ENCODE peak calls at places on chromosomes 6 and 20, in seven cellular contexts. Y is GM04503, T is Right ventricle myocardium superior, S is fibroblast of mammary gland, D is GM23338, C is G401, Q is adrenal gland. F is an unnamed sample.

GRCh38 chr6:33578588-33579011 is 1.5 kb downstream of the BAK1 start:
- DNase-seq in S (no peak), Y (no peak), Q (peak; percentile 54), C (no peak), D (no peak), T (peak; percentile 34), F (no peak)

GRCh38 chr20:32336918-32337347 is 21.2 kb upstream of the ASXL1 start:
- DNase-seq in Y (no peak), T (no peak), S (peak; percentile 60), Q (no peak), D (peak; percentile 75), C (peak; percentile 45), F (peak; percentile 28)

GRCh38 chr6:40426341-40427066 is 160.7 kb downstream of the LRFN2 start:
- DNase-seq in T (no peak), C (peak; percentile 74), S (no peak), Y (no peak), D (no peak), Q (no peak), F (no peak)

GRCh38 chr20:37804584-37805566 is 98.1 kb upstream of the VSTM2L start:
- DNase-seq in T (no peak), C (no peak), D (no peak), Q (peak; percentile 62), Y (no peak), S (no peak), F (no peak)

GRCh38 chr6:68572525-68572924 is 62.6 kb upstream of the ADGRB3 start:
- DNase-seq in T (no peak), Q (no peak), S (peak; percentile 12), C (no peak), D (peak; percentile 88), Y (no peak), F (peak; percentile 67)

GRCh38 chr6:129705212-129705611 is 4.8 kb downstream of the ARHGAP18 start:
- DNase-seq in Q (no peak), C (no peak), D (no peak), S (no peak), T (no peak), Y (no peak), F (no peak)

GRCh38 chr6:113953346-113953745 is 17.6 kb downstream of the HDAC2 start:
- DNase-seq in S (peak; percentile 12), D (no peak), Q (no peak), Y (no peak), T (no peak), C (no peak), F (no peak)

GRCh38 chr6:114033606-114034005 is 62.7 kb upstream of the HDAC2 start:
- DNase-seq in C (no peak), D (no peak), Y (no peak), S (no peak), T (no peak), Q (no peak), F (no peak)

GRCh38 chr20:19757487-19757972 is 528 bp upstream of the RIN2 start:
- DNase-seq in D (peak; percentile 79), C (no peak), S (peak; percentile 64), Y (no peak), Q (peak; percentile 91), T (peak; percentile 94), F (peak; percentile 83)

GRCh38 chr6:129726650-129727049 is 16.7 kb upstream of the ARHGAP18 start:
- DNase-seq in T (no peak), Q (no peak), Y (no peak), S (no peak), C (no peak), D (no peak), F (no peak)

GRCh38 chr6:17473554-17473953 is 80.2 kb downstream of the CAP2 start:
- DNase-seq in D (no peak), Q (no peak), T (no peak), S (no peak), Y (no peak), C (no peak), F (no peak)

GRCh38 chr6:62612526-62612925 is 326.5 kb upstream of the KHDRBS2 start:
- DNase-seq in C (no peak), Y (no peak), Q (no peak), T (no peak), S (no peak), D (no peak), F (no peak)

GRCh38 chr6:11445146-11445545 is 92.4 kb upstream of the TMEM170B start:
- DNase-seq in Y (no peak), T (no peak), C (no peak), Q (no peak), S (no peak), D (no peak), F (no peak)

GRCh38 chr6:149028767-149029405 is 282.1 kb downstream of the UST start:
- DNase-seq in S (peak; percentile 95), Q (peak; percentile 80), C (peak; percentile 91), Y (peak; percentile 58), T (no peak), D (peak; percentile 90), F (peak; percentile 60)

F was measured in iPS-NIHi11.